ENCODE peak calls at places on chromosomes 3 and 15, in ten cellular contexts. S is upper lobe of right lung, Y is HL-60, A is cardiac fibroblast, J is heart left ventricle, X is dorsolateral prefrontal cortex, U is suprapubic skin, E is AG10803, W is cardiac muscle cell, Q is brain microvascular endothelial cell. F is an unnamed sample.

GRCh38 chr15:45660231-45660979 is 25.6 kb downstream of the SQOR start:
- DNase-seq in W (peak; percentile 14), S (no peak), U (no peak), A (peak; percentile 12), Y (no peak), X (no peak), E (peak; percentile 50), Q (no peak), J (peak; percentile 38), F (no peak)

GRCh38 chr3:57143886-57144459 is 21.2 kb downstream of the IL17RD start:
- DNase-seq in S (no peak), U (no peak), E (no peak), W (peak; percentile 87), X (no peak), J (no peak), A (no peak), Q (no peak), Y (no peak), F (no peak)

GRCh38 chr3:43867673-43868072 is 176.9 kb downstream of the ABHD5 start:
- DNase-seq in Y (no peak), J (no peak), Q (peak; percentile 44), E (peak; percentile 97), U (no peak), X (no peak), A (peak; percentile 81), S (no peak), W (no peak), F (no peak)

GRCh38 chr15:100866386-100867330 is 13.0 kb upstream of the ALDH1A3 start:
- DNase-seq in U (no peak), S (no peak), W (no peak), J (no peak), X (no peak), E (no peak), Q (no peak), A (no peak), Y (no peak), F (no peak)

GRCh38 chr15:29616512-29616911 is 205.8 kb downstream of the TJP1 start:
- DNase-seq in U (no peak), J (no peak), E (no peak), W (no peak), X (no peak), A (no peak), S (no peak), Q (no peak), Y (no peak), F (no peak)

GRCh38 chr3:64417816-64418215 is 192.6 kb upstream of the PRICKLE2 start:
- DNase-seq in J (no peak), S (no peak), Q (peak; percentile 74), U (no peak), Y (no peak), A (peak; percentile 70), W (no peak), X (no peak), E (peak; percentile 59), F (peak; percentile 76)

GRCh38 chr3:15860014-15860934 is 62.5 kb upstream of the ANKRD28 start:
- DNase-seq in A (peak; percentile 25), U (peak; percentile 76), Q (peak; percentile 25), X (peak; percentile 70), E (peak; percentile 39), Y (no peak), S (peak; percentile 66), W (peak; percentile 51), J (peak; percentile 52), F (peak; percentile 44)

GRCh38 chr15:63481105-63481810 is 23.1 kb upstream of the USP3 start:
- DNase-seq in Y (no peak), A (no peak), U (no peak), S (no peak), W (no peak), E (peak; percentile 33), Q (no peak), X (no peak), J (no peak), F (peak; percentile 50)

GRCh38 chr3:19825175-19825574 is 108.8 kb downstream of the EFHB start:
- DNase-seq in J (no peak), U (no peak), X (no peak), Q (no peak), W (no peak), Y (no peak), E (no peak), S (no peak), A (no peak), F (no peak)

GRCh38 chr3:40990062-40990456 is 209.2 kb upstream of the CTNNB1 start:
- DNase-seq in X (no peak), J (no peak), A (no peak), U (no peak), E (no peak), Q (no peak), S (no peak), Y (no peak), W (no peak), F (no peak)

GRCh38 chr3:10017636-10018292 is 8.5 kb upstream of the FANCD2 start:
- DNase-seq in J (no peak), X (no peak), E (peak; percentile 79), Q (peak; percentile 70), Y (no peak), W (no peak), S (no peak), A (peak; percentile 27), U (no peak), F (no peak)

GRCh38 chr15:70528270-70528706 is 235.1 kb downstream of the UACA start:
- DNase-seq in S (no peak), Q (peak; percentile 72), J (no peak), X (no peak), W (no peak), Y (no peak), A (peak; percentile 74), E (no peak), U (no peak), F (peak; percentile 80)

GRCh38 chr3:11382146-11382545 is 109.9 kb downstream of the ATG7 start:
- DNase-seq in S (no peak), U (no peak), W (no peak), E (no peak), J (no peak), Q (no peak), A (no peak), Y (no peak), X (no peak), F (no peak)

GRCh38 chr15:56468271-56468912 is 3.5 kb upstream of the MNS1 start:
- DNase-seq in U (no peak), X (no peak), E (peak; percentile 18), A (no peak), J (no peak), W (no peak), Y (no peak), S (no peak), Q (no peak), F (peak; percentile 28)
- H3K4me3 ChIP-seq in U (peak overlapping the region; percentile 14), X (no peak overlapping the region), E (peak overlapping the region; percentile 50), A (no peak overlapping the region), J (no peak overlapping the region), W (no peak overlapping the region), Y (peak overlapping the region; percentile 28), S (peak overlapping the region; percentile 36), Q (no peak overlapping the region), F (peak overlapping the region; percentile 6)

DNA sequence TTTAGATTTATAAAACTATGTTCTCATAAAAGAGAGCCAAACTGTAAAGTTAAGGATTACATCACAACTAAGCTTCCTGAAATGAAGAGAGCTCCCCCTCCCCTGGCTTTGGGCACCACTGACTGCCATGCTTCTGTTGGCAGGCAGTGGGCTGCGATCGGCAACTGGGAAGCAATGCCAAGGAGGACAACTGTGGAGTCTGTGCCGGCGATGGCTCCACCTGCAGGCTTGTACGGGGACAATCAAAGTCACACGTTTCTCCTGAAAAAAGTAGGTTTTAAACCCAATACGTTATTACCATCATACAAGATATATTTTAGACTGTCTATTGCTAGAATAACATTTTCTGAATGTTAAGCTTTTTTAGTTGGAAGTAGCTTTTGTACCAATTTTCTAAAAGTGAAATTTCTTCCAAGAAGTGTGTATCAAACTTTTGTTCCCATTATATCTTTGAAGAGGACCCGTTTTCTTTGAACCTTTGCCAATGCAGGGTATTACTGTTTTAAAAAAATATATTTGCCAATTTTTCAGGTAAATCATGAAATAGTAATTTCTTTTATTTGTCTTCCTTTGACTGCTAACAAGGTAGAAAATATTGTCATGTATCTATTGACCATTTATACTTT is 184.1 kb downstream of the ADAMTSL3 start:
- DNase-seq in U (no peak), A (peak; percentile 43), X (peak; percentile 46), S (peak; percentile 67), Q (peak; percentile 32), J (peak; percentile 42), W (peak; percentile 65), E (no peak), Y (no peak), F (peak; percentile 5)
- TF ChIP-seq CTCF in U (no peak), A (peak; percentile 48), X (peak; percentile 58), S (peak; percentile 44), Q (peak; percentile 79), J (peak; percentile 30), W (peak; percentile 47), E (peak; percentile 48), Y (peak; percentile 29), F (peak; percentile 62)

GRCh38 chr3:99498544-99499234 is 139.7 kb upstream of the COL8A1 start:
- DNase-seq in Q (peak; percentile 40), J (no peak), Y (no peak), X (no peak), E (peak; percentile 79), S (no peak), U (no peak), W (no peak), A (peak; percentile 41), F (no peak)

GRCh38 chr3:99503350-99503749 is 135.0 kb upstream of the COL8A1 start:
- DNase-seq in W (no peak), Q (no peak), E (peak; percentile 59), X (no peak), A (peak; percentile 52), J (peak; percentile 37), U (no peak), Y (no peak), S (no peak), F (no peak)

GRCh38 chr3:99502871-99503270 is 135.5 kb upstream of the COL8A1 start:
- DNase-seq in A (peak; percentile 40), E (no peak), W (no peak), J (no peak), S (no peak), Y (no peak), Q (no peak), U (no peak), X (no peak), F (no peak)

GRCh38 chr3:99499235-99499798 is 139.1 kb upstream of the COL8A1 start:
- DNase-seq in A (peak; percentile 78), J (peak; percentile 40), X (no peak), Y (no peak), S (no peak), Q (peak; percentile 75), E (peak; percentile 73), W (peak; percentile 57), U (no peak), F (no peak)

DNA sequence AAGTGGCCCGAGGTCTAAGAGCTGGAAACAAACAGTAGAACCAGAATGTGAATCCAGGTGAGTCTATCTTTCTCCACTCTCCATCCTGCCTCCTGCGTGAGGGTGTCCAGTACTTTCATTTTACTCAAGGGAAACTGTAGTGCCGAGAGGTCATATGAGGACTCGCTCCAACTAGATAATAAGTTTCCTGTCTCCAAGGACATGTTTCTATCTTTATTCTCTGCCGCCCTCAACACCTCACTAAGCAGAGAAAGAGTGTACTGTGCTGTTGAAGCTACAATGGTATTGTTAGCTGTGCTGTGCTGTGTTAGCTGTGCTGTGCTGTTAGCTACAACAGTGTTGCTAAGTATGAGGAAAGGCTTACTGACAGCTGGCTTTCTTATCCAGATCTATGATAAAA is 137.9 kb upstream of the COL8A1 start:
- DNase-seq in W (no peak), Y (no peak), A (no peak), U (no peak), S (no peak), E (no peak), J (no peak), Q (no peak), X (no peak), F (no peak)
- H3K4me3 ChIP-seq in W (no peak overlapping the region), Y (no peak overlapping the region), A (no peak overlapping the region), U (no peak overlapping the region), S (no peak overlapping the region), E (no peak overlapping the region), J (no peak overlapping the region), Q (no peak overlapping the region), X (no peak overlapping the region), F (no peak overlapping the region)

GRCh38 chr3:52299815-52300611 is 12.4 kb downstream of the GLYCTK start:
- DNase-seq in J (peak; percentile 73), Q (peak; percentile 39), Y (no peak), A (peak; percentile 45), S (peak; percentile 79), X (peak; percentile 17), E (no peak), U (no peak), W (peak; percentile 85), F (no peak)
- TF ChIP-seq CTCF in J (no peak), Q (peak; percentile 51), Y (peak; percentile 22), A (peak; percentile 21), S (peak; percentile 34), X (no peak), E (peak; percentile 31), U (no peak), W (no peak), F (peak; percentile 13)